ENCODE peak calls at places on chromosomes 16 and 17, in ten cellular contexts. C is kidney, I is uterus, F is gastrocnemius medialis, E is left ventricle myocardium inferior, G is lower leg skin, T is lower lobe of right lung, L is fibroblast of the aortic adventitia, Q is thoracic aorta, P is mammary epithelial cell. B is an unnamed sample.

GRCh38 chr17:70137451-70138230 is 31.7 kb upstream of the KCNJ2 start:
- DNase-seq in C (no peak), I (peak), F (peak), E (no peak), G (peak), T (no peak), L (peak), Q (peak), P (peak), B (peak)

GRCh38 chr16:65658339-65659275 is 536.7 kb upstream of the CDH11 start:
- DNase-seq in C (no peak), I (peak), F (no peak), E (no peak), G (peak), T (no peak), L (peak), Q (no peak), P (peak), B (peak)

GRCh38 chr17:13562271-13562800 is 39.4 kb downstream of the HS3ST3A1 start:
- DNase-seq in C (no peak), I (peak), F (no peak), E (no peak), G (no peak), T (no peak), L (no peak), Q (no peak), P (peak), B (peak)

GRCh38 chr17:80346498-80347275 is 68.3 kb upstream of the ENDOV start:
- DNase-seq in C (no peak), I (no peak), F (no peak), E (no peak), G (no peak), T (no peak), L (no peak), Q (no peak), P (no peak), B (no peak)

GRCh38 chr17:79168486-79169055 is 93.9 kb downstream of the ENGASE start:
- DNase-seq in C (no peak), I (no peak), F (no peak), E (no peak), G (no peak), T (no peak), L (no peak), Q (no peak), P (no peak), B (no peak)

GRCh38 chr16:81645303-81645702 is 133.8 kb upstream of the PLCG2 start:
- DNase-seq in C (peak), I (peak), F (no peak), E (peak), G (peak), T (peak), L (peak), Q (no peak), P (peak), B (peak)

GRCh38 chr17:79154446-79154845 is 79.8 kb downstream of the ENGASE start:
- DNase-seq in C (no peak), I (no peak), F (no peak), E (peak), G (no peak), T (peak), L (no peak), Q (no peak), P (no peak), B (no peak)

GRCh38 chr17:7854851-7855642 is at the start of gene TMEM88:
- DNase-seq in C (peak), I (peak), F (no peak), E (peak), G (peak), T (peak), L (peak), Q (no peak), P (no peak), B (no peak)

GRCh38 chr17:43703630-43704029 is 41.9 kb upstream of the MEOX1 start:
- DNase-seq in C (no peak), I (no peak), F (no peak), E (no peak), G (no peak), T (no peak), L (no peak), Q (no peak), P (no peak), B (no peak)

GRCh38 chr17:48081858-48082257 is 19.4 kb downstream of the CBX1 start:
- DNase-seq in C (no peak), I (no peak), F (no peak), E (no peak), G (no peak), T (no peak), L (no peak), Q (no peak), P (no peak), B (no peak)

GRCh38 chr16:25707982-25708583 is 16.3 kb downstream of the HS3ST4 start:
- DNase-seq in C (no peak), I (no peak), F (no peak), E (no peak), G (no peak), T (no peak), L (peak), Q (no peak), P (peak), B (peak)
- TF ChIP-seq CTCF in C (no peak), I (no peak), F (no peak), E (no peak), G (no peak), T (peak), L (no peak), Q (no peak), P (peak), B (peak)

DNA sequence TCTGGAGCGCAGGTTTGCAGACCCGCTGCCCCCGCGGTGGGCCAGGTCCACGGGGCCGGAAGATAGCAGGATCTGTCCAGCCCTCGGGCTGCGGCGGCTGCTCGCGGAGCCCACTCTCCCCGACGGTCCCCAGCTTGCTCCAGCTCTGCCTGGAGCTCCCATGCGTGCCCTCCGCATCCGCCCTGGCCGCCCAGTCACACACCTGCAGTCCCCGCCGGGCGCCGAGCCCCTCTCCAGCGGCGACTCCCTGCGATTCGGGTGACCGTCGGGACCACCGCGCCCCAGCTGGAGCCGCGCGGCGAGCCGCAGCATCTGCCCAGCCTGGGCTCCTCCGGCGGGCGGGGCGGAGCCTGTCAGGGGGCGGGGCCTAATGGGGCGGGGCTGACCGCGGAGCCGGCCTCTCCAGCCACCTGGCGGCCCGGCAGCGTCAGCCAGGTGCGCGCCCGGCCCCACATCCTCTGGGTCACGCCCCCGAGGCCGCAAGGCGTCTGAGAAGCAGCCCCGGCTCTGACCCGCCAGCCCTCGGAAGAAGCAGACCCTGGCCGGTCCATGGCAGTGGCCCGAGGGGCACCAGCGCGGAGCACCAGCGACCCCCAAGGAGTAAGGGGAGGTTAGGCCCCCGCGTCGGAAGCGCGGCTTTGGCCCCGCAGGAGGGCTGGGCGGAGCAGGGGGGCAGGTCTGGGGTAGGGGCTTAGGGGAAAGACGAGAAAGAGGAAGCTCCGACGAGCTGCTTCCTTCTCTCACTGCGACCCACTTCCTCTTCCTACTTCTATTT is at the start of gene PIK3R5:
- DNase-seq in C (peak), I (no peak), F (no peak), E (peak), G (no peak), T (peak), L (no peak), Q (no peak), P (peak), B (no peak)
- H3K4me3 ChIP-seq in C (no peak), I (peak), F (peak), E (peak), G (peak), T (peak), L (no peak), Q (peak), P (peak), B (no peak)

GRCh38 chr17:73644145-73645049 is at the start of gene SDK2:
- DNase-seq in C (peak), I (no peak), F (no peak), E (no peak), G (no peak), T (no peak), L (no peak), Q (no peak), P (peak), B (no peak)

GRCh38 chr17:73643846-73644144 is 450 bp downstream of the SDK2 start:
- DNase-seq in C (no peak), I (no peak), F (no peak), E (no peak), G (no peak), T (no peak), L (no peak), Q (no peak), P (no peak), B (no peak)

GRCh38 chr17:73643012-73643845 is 1.0 kb downstream of the SDK2 start:
- DNase-seq in C (peak), I (no peak), F (no peak), E (peak), G (no peak), T (no peak), L (no peak), Q (no peak), P (peak), B (no peak)

GRCh38 chr17:73646409-73647305 is 2.4 kb upstream of the SDK2 start:
- DNase-seq in C (no peak), I (no peak), F (no peak), E (no peak), G (no peak), T (no peak), L (no peak), Q (no peak), P (no peak), B (no peak)

GRCh38 chr17:73645050-73645871 is 1.0 kb upstream of the SDK2 start:
- DNase-seq in C (peak), I (no peak), F (no peak), E (peak), G (no peak), T (no peak), L (no peak), Q (no peak), P (peak), B (peak)
- TF ChIP-seq CTCF in C (no peak), I (no peak), F (no peak), E (peak), G (no peak), T (no peak), L (no peak), Q (no peak), P (no peak), B (no peak)

GRCh38 chr17:19238167-19238505 is 970 bp downstream of the EPN2 start:
- DNase-seq in C (peak), I (peak), F (no peak), E (peak), G (no peak), T (peak), L (peak), Q (no peak), P (peak), B (no peak)

GRCh38 chr17:19237389-19238166 is 412 bp downstream of the EPN2 start:
- DNase-seq in C (peak), I (no peak), F (no peak), E (peak), G (no peak), T (peak), L (no peak), Q (no peak), P (peak), B (no peak)

GRCh38 chr17:19242926-19243325 is 5.8 kb downstream of the EPN2 start:
- DNase-seq in C (no peak), I (no peak), F (no peak), E (no peak), G (no peak), T (no peak), L (no peak), Q (no peak), P (no peak), B (no peak)

GRCh38 chr17:19242323-19242722 is 5.2 kb downstream of the EPN2 start:
- DNase-seq in C (no peak), I (no peak), F (no peak), E (no peak), G (no peak), T (no peak), L (no peak), Q (no peak), P (peak), B (no peak)

GRCh38 chr17:19239544-19239943 is 2.4 kb downstream of the EPN2 start:
- DNase-seq in C (no peak), I (no peak), F (no peak), E (no peak), G (no peak), T (no peak), L (peak), Q (no peak), P (no peak), B (peak)
- H3K4me3 ChIP-seq in C (no peak), I (no peak), F (no peak), E (peak), G (no peak), T (no peak), L (peak), Q (no peak), P (no peak), B (no peak)

GRCh38 chr17:49787932-49788442 is 494 bp upstream of the KAT7 start:
- DNase-seq in C (no peak), I (no peak), F (no peak), E (no peak), G (no peak), T (no peak), L (no peak), Q (no peak), P (no peak), B (no peak)

GRCh38 chr17:49784636-49785035 is 3.8 kb upstream of the KAT7 start:
- DNase-seq in C (no peak), I (no peak), F (no peak), E (no peak), G (no peak), T (no peak), L (no peak), Q (no peak), P (no peak), B (no peak)

GRCh38 chr17:49789278-49789578 is 747 bp downstream of the KAT7 start:
- DNase-seq in C (no peak), I (no peak), F (no peak), E (no peak), G (no peak), T (no peak), L (no peak), Q (no peak), P (no peak), B (no peak)

GRCh38 chr17:49793309-49793708 is 4.8 kb downstream of the KAT7 start:
- DNase-seq in C (no peak), I (no peak), F (no peak), E (no peak), G (no peak), T (no peak), L (no peak), Q (no peak), P (no peak), B (no peak)

DNA sequence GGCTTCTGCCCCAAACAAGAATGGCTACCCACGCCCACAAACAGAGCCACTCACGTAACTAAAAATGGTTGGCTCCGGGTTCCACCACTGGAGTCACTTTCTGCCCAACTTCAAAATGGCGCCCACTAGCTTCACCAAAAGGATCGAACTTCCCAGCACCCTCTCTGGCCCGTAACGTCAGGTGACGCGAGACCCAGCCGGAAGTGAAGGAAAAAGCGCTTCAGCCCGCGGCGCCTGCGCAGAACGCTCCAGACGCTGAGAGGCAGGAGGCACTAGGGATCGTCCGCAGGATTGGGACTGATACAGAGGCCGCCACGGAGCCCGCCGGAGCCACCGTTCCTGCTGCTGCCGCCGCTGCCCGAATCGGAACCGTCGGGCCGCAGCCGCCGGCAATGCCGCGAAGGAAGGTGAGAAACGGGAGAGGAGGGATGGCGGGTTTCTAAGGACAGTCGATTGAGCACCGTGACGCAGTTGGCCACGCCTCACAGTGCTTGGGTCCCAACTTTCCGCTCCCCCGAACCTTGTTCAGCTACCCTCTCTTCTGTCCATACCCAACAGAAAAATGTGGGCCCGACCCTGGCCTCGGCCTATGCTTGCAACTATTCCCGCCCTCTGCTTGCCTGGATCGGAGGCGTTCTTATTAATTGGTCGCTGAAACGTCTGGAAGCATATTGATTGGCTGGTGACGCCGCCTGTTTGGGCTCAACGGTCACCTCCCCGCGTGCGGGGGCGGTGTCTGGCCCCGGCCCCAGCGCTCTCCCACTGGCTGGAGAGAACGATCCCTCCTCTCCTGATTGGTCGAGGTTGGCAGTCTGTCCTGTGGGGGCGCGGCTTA is at the start of gene KAT7:
- DNase-seq in C (peak), I (peak), F (peak), E (peak), G (peak), T (peak), L (peak), Q (peak), P (peak), B (peak)
- TF ChIP-seq CTCF in C (peak), I (peak), F (no peak), E (no peak), G (no peak), T (no peak), L (no peak), Q (no peak), P (no peak), B (no peak)

DNA sequence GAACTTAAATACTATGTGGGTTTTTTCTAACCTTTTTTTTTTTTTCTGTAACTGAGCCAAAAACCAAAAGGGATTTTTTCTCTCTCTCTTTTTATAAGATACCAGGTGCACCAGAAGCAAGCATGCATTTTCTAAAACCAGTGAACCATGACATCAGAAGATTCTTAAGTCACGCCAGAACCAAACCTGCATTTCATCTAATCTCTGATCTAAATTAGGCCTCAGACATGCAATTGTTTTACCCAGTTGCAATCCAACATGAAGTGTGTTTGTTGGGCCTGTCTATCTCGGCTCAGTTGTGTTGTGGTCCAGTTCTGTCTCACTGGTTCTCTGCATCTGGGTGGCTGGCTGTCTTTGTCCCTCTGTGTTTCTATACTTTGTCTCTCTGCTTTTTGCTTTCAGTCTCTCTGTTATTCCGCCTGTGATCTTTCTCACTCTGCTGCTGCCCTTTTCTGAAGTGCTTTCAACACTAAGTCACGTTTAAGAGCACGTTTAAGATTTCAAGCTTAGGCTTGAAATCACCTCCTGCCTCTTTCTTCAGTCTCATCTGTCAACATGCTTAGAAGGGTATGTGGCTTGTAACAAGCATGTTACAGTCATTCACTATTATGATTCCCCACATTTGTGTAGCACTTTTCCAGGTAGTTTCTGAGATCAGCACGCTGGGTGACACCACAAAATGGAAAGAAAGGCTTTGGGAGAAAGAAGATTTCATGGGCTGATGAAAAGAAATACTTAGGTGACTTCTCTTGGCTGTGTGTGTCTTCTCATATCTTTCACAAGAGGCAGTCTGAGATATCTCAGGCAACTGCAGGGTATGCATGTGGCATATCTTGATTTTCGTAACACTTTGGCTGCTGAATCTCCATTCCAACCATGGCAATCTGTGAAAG is 488.9 kb downstream of the SHISA9 start:
- DNase-seq in C (no peak), I (no peak), F (no peak), E (no peak), G (no peak), T (no peak), L (no peak), Q (no peak), P (no peak), B (no peak)
- H3K4me3 ChIP-seq in C (no peak), I (no peak), F (no peak), E (no peak), G (no peak), T (no peak), L (no peak), Q (no peak), P (no peak), B (no peak)

DNA sequence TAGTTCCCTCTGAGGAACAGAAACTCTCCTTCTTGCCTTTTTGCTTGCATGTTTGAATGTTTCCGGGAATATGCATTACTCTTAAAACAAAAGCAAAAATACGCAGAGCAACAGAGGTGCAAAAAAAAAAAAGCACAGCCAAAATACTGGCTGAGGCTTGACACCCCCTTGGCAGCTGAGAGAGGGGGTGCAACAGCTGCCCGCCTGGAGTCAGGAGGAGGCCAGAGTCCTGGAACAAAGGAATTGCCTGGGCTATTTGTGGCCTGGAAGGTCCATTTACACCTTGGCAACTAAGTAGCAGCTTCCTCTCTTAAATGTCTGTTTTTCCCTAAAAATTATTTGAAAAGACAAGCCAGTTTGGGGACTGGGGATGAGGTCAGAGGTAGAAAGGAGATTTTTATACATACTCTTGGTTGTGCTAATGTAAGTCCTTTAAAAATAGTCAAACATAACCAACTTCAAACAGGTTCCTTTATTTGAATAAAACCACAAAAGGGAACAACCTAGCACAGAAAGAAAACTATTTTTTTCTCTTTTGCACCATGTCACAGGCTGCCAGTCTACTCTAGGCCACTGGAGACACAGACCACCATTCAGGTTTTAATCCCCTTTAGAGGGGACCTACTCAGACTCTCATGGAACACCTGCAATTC is 19.5 kb downstream of the USP7 start:
- DNase-seq in C (no peak), I (no peak), F (no peak), E (no peak), G (no peak), T (no peak), L (no peak), Q (no peak), P (no peak), B (no peak)
- TF ChIP-seq CTCF in C (no peak), I (no peak), F (no peak), E (no peak), G (no peak), T (no peak), L (no peak), Q (no peak), P (no peak), B (no peak)

DNA sequence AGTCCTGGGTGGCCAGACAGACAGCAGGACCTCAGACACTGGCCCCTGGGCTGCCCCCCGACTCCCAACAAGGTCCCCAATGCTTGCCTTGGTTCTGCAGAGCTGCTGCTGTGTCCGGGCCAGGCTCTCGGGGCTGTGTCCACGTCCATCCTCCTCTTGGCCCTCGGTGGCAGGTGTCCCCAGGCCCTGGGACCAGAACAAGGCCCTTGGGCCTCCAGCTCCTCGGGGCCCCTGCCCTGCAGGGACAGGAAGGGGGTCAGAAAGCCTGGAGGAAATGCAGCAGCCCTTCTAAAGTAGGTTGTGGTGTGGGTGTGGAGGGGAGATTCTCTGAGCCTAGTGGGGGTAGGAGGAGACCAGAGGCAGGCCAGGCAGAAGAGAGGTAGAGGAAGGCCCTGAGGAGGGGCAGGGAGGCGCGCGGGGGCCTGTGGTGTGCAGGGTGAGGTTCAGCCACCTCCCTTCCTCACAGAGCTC is 2.5 kb upstream of the AXIN1 start:
- DNase-seq in C (peak), I (no peak), F (no peak), E (no peak), G (no peak), T (no peak), L (no peak), Q (no peak), P (no peak), B (no peak)
- H3K4me3 ChIP-seq in C (no peak), I (no peak), F (no peak), E (no peak), G (no peak), T (no peak), L (no peak), Q (no peak), P (no peak), B (no peak)

B was measured in cardiac fibroblast.